ENCODE peak calls at places on chromosomes 12 and 14, in five cellular contexts. O is cardiac muscle cell, H is psoas muscle, J is PC-9, E is ovary. U is an unnamed sample.

GRCh38 chr14:69877492-69877891 is 1.7 kb upstream of the SMOC1 start:
- DNase-seq in H (no peak), J (no peak), E (no peak), O (peak; percentile 60), U (no peak)

GRCh38 chr12:130347588-130347987 is 9.9 kb downstream of the PIWIL1 start:
- DNase-seq in O (no peak), E (no peak), J (no peak), H (no peak), U (no peak)

GRCh38 chr12:105425263-105426174 is 95.0 kb downstream of the C12orf75 start:
- DNase-seq in O (no peak), H (no peak), J (no peak), E (no peak), U (no peak)

GRCh38 chr14:38297681-38298080 is 41.8 kb upstream of the CLEC14A start:
- DNase-seq in H (no peak), J (no peak), O (no peak), E (no peak), U (no peak)

GRCh38 chr12:91311081-91311480 is 128.5 kb upstream of the DCN start:
- DNase-seq in O (no peak), E (no peak), H (no peak), J (no peak), U (no peak)

GRCh38 chr14:85131523-85131922 is 398.4 kb upstream of the FLRT2 start:
- DNase-seq in J (no peak), O (no peak), E (no peak), H (no peak), U (no peak)

GRCh38 chr12:44286336-44286735 is 450.5 kb downstream of the TMEM117 start:
- DNase-seq in E (no peak), J (no peak), H (no peak), O (no peak), U (no peak)

GRCh38 chr12:116309343-116309742 is 31.9 kb upstream of the MED13L start:
- DNase-seq in H (no peak), J (no peak), O (no peak), E (no peak), U (no peak)

GRCh38 chr14:74835607-74836250 is 40.2 kb downstream of the PROX2 start:
- DNase-seq in O (no peak), E (no peak), H (no peak), J (no peak), U (no peak)

GRCh38 chr12:1800646-1801284 is 19.6 kb upstream of the LRTM2 start:
- DNase-seq in O (peak; percentile 81), J (no peak), H (no peak), E (no peak), U (peak; percentile 74)

GRCh38 chr12:29889737-29890136 is 106.0 kb upstream of the TMTC1 start:
- DNase-seq in H (peak; percentile 31), J (no peak), O (peak; percentile 64), E (peak; percentile 29), U (peak; percentile 59)

GRCh38 chr14:65352964-65353530 is 59.5 kb upstream of the FUT8 start:
- DNase-seq in J (peak; percentile 89), H (no peak), O (no peak), E (no peak), U (no peak)

GRCh38 chr12:120678572-120678971 is 8.4 kb upstream of the MLEC start:
- DNase-seq in J (no peak), E (no peak), H (no peak), O (no peak), U (no peak)

GRCh38 chr12:89073027-89073398 is 279.3 kb downstream of the DUSP6 start:
- DNase-seq in J (no peak), H (no peak), E (no peak), O (no peak), U (no peak)

GRCh38 chr12:51254592-51254991 is 15.6 kb downstream of the SMAGP start:
- DNase-seq in J (no peak), E (no peak), O (no peak), H (no peak), U (no peak)

GRCh38 chr12:3016191-3016590 is 57.0 kb downstream of the TEAD4 start:
- DNase-seq in O (no peak), E (no peak), H (no peak), J (no peak), U (no peak)

GRCh38 chr14:74975059-74975810 is 19.8 kb upstream of the PGF start:
- DNase-seq in J (no peak), E (peak; percentile 83), O (no peak), H (peak; percentile 89), U (peak; percentile 89)

GRCh38 chr14:59482471-59483331 is 1.5 kb downstream of the L3HYPDH start:
- DNase-seq in J (peak; percentile 91), O (peak; percentile 23), E (peak; percentile 44), H (no peak), U (peak; percentile 28)

GRCh38 chr12:51242150-51242549 is 3.5 kb downstream of the DAZAP2 start:
- DNase-seq in E (no peak), H (peak; percentile 30), J (no peak), O (no peak), U (peak; percentile 33)

GRCh38 chr12:50647479-50647878 is 116.4 kb upstream of the ATF1 start:
- DNase-seq in O (no peak), E (no peak), J (no peak), H (no peak), U (no peak)

GRCh38 chr12:71636704-71637115 is 26.9 kb downstream of the ZFC3H1 start:
- DNase-seq in O (peak; percentile 85), H (no peak), J (peak; percentile 53), E (no peak), U (no peak)

GRCh38 chr14:54474232-54474793 is 14.5 kb downstream of the GMFB start:
- DNase-seq in J (no peak), O (no peak), E (no peak), H (no peak), U (no peak)

GRCh38 chr14:22915886-22916521 is 2.9 kb downstream of the RBM23 start:
- DNase-seq in H (peak; percentile 38), O (no peak), E (no peak), J (no peak), U (no peak)
- H3K27ac ChIP-seq in H (no peak overlapping the region), O (no peak overlapping the region), E (no peak overlapping the region), J (no peak overlapping the region), U (no peak overlapping the region)

DNA sequence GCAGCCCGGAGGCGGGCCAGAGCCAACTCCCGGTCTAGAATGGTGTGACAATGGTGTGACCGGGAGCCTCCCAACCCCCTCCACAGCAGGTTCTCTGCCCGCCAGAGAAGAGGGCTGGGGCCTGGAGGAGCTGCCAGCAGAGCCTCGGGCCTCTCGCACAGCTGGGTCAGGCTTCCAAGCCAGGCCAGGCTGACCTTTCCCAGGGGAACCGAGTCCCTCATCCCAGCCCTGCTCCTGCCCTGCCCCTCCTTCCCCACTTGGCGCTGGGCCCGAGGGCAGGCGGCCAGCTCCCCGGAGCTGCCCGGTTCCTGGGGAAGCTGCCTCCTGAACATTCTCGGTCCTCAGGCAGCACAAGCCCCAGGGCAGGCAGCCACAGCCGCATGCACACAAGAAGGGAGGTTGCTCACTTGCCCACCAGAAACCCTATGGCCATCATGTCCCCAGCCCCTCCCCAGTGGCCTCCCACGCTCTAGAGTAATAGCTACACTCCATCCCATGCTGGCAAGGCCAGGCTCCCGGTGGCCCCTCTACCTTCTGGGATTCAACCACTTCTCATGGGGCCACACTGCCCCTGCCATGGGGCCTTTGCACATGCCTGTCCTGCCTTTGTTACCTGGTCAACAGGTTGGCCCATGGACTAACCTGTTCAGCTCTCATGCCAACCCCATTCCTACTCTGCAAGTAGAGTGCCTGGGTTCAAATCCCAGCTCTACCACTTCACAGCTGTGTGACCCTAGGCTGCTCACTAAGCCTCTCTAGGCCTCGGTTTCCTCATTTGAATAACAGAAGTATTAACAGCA is 98.3 kb downstream of the RFLNA start:
- DNase-seq in H (peak; percentile 92), O (no peak), J (peak; percentile 90), E (peak; percentile 90), U (peak; percentile 96)
- H3K27ac ChIP-seq in H (peak overlapping the region; percentile 78), O (peak overlapping the region; percentile 6), J (peak overlapping the region; percentile 96), E (peak overlapping the region; percentile 67), U (peak overlapping the region; percentile 83)

GRCh38 chr12:93379432-93380308 is 1.9 kb downstream of the NUDT4 start:
- DNase-seq in E (no peak), O (no peak), J (no peak), H (no peak), U (no peak)
- H3K27ac ChIP-seq in E (peak overlapping the region; percentile 89), O (peak overlapping the region; percentile 79), J (peak overlapping the region; percentile 41), H (peak overlapping the region; percentile 92), U (peak overlapping the region; percentile 86)

GRCh38 chr12:53231859-53232640 is at the start of gene RARG:
- DNase-seq in H (peak; percentile 62), E (peak; percentile 68), O (no peak), J (peak; percentile 83), U (peak; percentile 68)

GRCh38 chr12:53235164-53235563 is 3.2 kb upstream of the RARG start:
- DNase-seq in O (no peak), H (no peak), E (no peak), J (no peak), U (no peak)

GRCh38 chr12:53232641-53233538 is 881 bp upstream of the RARG start:
- DNase-seq in E (peak; percentile 55), O (peak; percentile 66), J (peak; percentile 54), H (peak; percentile 36), U (peak; percentile 90)

GRCh38 chr12:53234236-53234635 is 2.2 kb upstream of the RARG start:
- DNase-seq in E (no peak), J (no peak), H (no peak), O (peak; percentile 58), U (peak; percentile 89)

DNA sequence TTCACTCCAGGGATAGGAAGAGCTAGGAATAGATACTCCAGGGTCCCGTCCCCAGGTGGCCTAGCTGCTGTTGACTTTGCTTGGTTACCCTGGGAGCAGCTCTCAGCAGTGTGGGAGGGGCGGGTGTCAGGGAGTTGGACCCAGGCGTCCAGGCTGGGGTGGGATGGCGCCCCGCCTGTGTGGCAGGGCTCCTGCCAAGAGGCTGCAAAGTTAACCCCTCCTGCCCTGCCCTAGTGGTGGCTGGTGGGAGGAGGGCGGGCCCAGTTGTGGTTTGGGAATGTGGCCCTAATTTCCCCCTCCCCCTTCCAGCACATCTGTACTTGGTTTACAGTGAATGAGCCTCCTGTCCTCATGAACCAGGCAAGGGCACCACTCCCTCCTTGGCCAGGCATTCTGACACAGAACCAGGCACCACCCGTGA is 1.7 kb upstream of the RARG start:
- DNase-seq in J (no peak), O (no peak), H (no peak), E (no peak), U (no peak)
- H3K27ac ChIP-seq in J (peak overlapping the region; percentile 71), O (no peak overlapping the region), H (no peak overlapping the region), E (peak overlapping the region; percentile 90), U (peak overlapping the region; percentile 16)

GRCh38 chr12:112979281-112979680 is 962 bp downstream of the OAS2 start:
- DNase-seq in O (no peak), J (no peak), E (no peak), H (no peak), U (no peak)
- H3K27ac ChIP-seq in O (no peak overlapping the region), J (no peak overlapping the region), E (no peak overlapping the region), H (peak overlapping the region; percentile 30), U (peak overlapping the region; percentile 89)